ENCODE peak calls at places on chromosomes 16 and 17, in four cellular contexts. One of them, this sample, is unnamed.

GRCh38 chr17:16488572-16488997 is 3.4 kb downstream of the LRRC75A start:
- DNase-seq in transverse colon: peak; percentile 53
- DNase-seq in A549: no peak
- DNase-seq in K562: no peak
- DNase-seq in this sample: no peak

GRCh38 chr17:57114085-57114673 is 29.1 kb downstream of the AKAP1 start:
- DNase-seq in transverse colon: peak; percentile 68
- DNase-seq in A549: peak; percentile 76
- DNase-seq in K562: peak; percentile 77
- DNase-seq in this sample: peak; percentile 62

GRCh38 chr17:48330386-48330785 is 99.6 kb downstream of the SKAP1 start:
- DNase-seq in A549: no peak
- DNase-seq in transverse colon: no peak
- DNase-seq in K562: no peak
- DNase-seq in this sample: no peak

GRCh38 chr16:19876501-19877059 is 8.1 kb downstream of the GPRC5B start:
- DNase-seq in K562: no peak
- DNase-seq in transverse colon: no peak
- DNase-seq in A549: no peak
- DNase-seq in this sample: no peak

GRCh38 chr16:27239026-27239425 is 29.5 kb downstream of the NSMCE1 start:
- DNase-seq in transverse colon: no peak
- DNase-seq in A549: no peak
- DNase-seq in K562: no peak
- DNase-seq in this sample: no peak

GRCh38 chr17:14552311-14552710 is 251.4 kb downstream of the HS3ST3B1 start:
- DNase-seq in transverse colon: no peak
- DNase-seq in K562: no peak
- DNase-seq in A549: no peak
- DNase-seq in this sample: no peak

GRCh38 chr16:23254338-23254737 is 47.8 kb upstream of the SCNN1B start:
- DNase-seq in A549: no peak
- DNase-seq in transverse colon: no peak
- DNase-seq in K562: no peak
- DNase-seq in this sample: no peak

GRCh38 chr17:71110326-71110725 is 941.0 kb downstream of the KCNJ2 start:
- DNase-seq in A549: no peak
- DNase-seq in K562: no peak
- DNase-seq in transverse colon: no peak
- DNase-seq in this sample: no peak

GRCh38 chr17:43315858-43316521 is 82.2 kb upstream of the RNU2-1 start:
- DNase-seq in A549: no peak
- DNase-seq in transverse colon: no peak
- DNase-seq in K562: no peak
- DNase-seq in this sample: no peak

GRCh38 chr17:75891605-75892555 is 4.9 kb downstream of the TRIM65 start:
- DNase-seq in K562: no peak
- DNase-seq in transverse colon: no peak
- DNase-seq in A549: no peak
- DNase-seq in this sample: peak; percentile 75

GRCh38 chr17:62627219-62627903 is at the start of gene MRC2:
- DNase-seq in transverse colon: peak; percentile 35
- DNase-seq in K562: peak; percentile 76
- DNase-seq in A549: peak; percentile 86
- DNase-seq in this sample: peak; percentile 88

GRCh38 chr17:3922765-3923164 is 6.5 kb upstream of the P2RX1 start:
- DNase-seq in transverse colon: no peak
- DNase-seq in K562: no peak
- DNase-seq in A549: no peak
- DNase-seq in this sample: no peak

GRCh38 chr16:68490829-68491575 is 42.7 kb upstream of the SMPD3 start:
- DNase-seq in K562: no peak
- DNase-seq in A549: peak; percentile 62
- DNase-seq in transverse colon: peak; percentile 80
- DNase-seq in this sample: no peak

GRCh38 chr16:56988948-56989945 is at the start of gene NLRC5:
- DNase-seq in transverse colon: peak; percentile 93
- DNase-seq in K562: no peak
- DNase-seq in A549: peak; percentile 86
- DNase-seq in this sample: peak; percentile 86
- H3K27ac ChIP-seq in transverse colon: peak within 1 kb of the TSS; percentile 91
- H3K27ac ChIP-seq in K562: no peak within 1 kb of the TSS
- H3K27ac ChIP-seq in A549: peak within 1 kb of the TSS; percentile 89
- H3K27ac ChIP-seq in this sample: peak within 1 kb of the TSS; percentile 86

DNA sequence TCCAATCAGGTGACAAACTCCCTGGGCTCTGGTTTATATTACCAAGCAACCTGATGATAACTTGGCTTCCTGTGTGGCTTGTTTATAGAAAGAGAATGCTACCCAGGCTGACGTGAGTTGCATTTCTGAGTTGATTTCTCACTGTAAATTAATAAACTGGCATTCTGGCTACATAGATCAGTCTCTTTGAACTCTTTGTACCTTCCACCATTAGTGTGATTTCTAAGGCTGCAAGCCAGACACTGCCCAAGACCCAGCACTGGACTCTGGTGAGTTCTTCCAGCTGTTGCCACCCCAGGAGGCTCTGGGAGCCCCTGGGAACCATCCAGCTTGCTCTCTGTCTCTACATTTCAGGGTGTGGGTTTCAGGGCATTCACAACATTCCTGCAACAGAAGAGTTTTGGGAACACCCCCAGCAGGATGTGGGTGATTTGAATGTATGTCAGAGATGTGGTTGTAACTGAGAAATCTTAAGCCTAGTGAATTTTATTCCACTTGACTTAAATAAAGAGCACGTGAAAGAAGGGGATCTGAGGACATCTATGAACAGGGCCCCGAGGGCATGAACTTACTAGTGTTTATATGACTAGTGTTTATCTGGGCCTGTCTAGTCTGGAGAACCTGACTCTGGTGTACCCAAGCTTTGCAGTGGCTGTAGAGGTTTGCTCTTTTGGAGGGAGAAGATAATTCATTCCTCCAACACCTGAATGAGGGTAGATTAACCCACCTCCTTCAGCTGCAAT is 30.3 kb upstream of the LRRC37A start:
- DNase-seq in K562: no peak
- DNase-seq in transverse colon: no peak
- DNase-seq in A549: peak; percentile 56
- DNase-seq in this sample: no peak
- TF ChIP-seq EP300 in K562: no peak
- TF ChIP-seq EP300 in transverse colon: no peak
- TF ChIP-seq EP300 in A549: no peak
- TF ChIP-seq EP300 in this sample: no peak

GRCh38 chr17:41772218-41772585 is 14.3 kb downstream of the JUP start:
- DNase-seq in A549: no peak
- DNase-seq in K562: no peak
- DNase-seq in transverse colon: peak; percentile 90
- DNase-seq in this sample: no peak
- H3K4me1 ChIP-seq in A549: peaks cover 57% of the 10 kb centered on the region
- H3K4me1 ChIP-seq in K562: peaks cover 28% of the 10 kb centered on the region
- H3K4me1 ChIP-seq in transverse colon: peaks cover 48% of the 10 kb centered on the region
- H3K4me1 ChIP-seq in this sample: peaks cover 7% of the 10 kb centered on the region

GRCh38 chr16:88525663-88525990 is 44.6 kb upstream of the ZC3H18 start:
- DNase-seq in K562: no peak
- DNase-seq in transverse colon: no peak
- DNase-seq in A549: no peak
- DNase-seq in this sample: no peak

GRCh38 chr16:88526008-88526905 is 43.9 kb upstream of the ZC3H18 start:
- DNase-seq in K562: peak; percentile 75
- DNase-seq in A549: no peak
- DNase-seq in transverse colon: no peak
- DNase-seq in this sample: peak; percentile 58

GRCh38 chr16:88524274-88524972 is 45.8 kb upstream of the ZC3H18 start:
- DNase-seq in transverse colon: no peak
- DNase-seq in A549: no peak
- DNase-seq in K562: no peak
- DNase-seq in this sample: no peak

GRCh38 chr16:88523381-88524159 is 46.6 kb upstream of the ZC3H18 start:
- DNase-seq in K562: peak; percentile 60
- DNase-seq in transverse colon: no peak
- DNase-seq in A549: no peak
- DNase-seq in this sample: peak; percentile 69

DNA sequence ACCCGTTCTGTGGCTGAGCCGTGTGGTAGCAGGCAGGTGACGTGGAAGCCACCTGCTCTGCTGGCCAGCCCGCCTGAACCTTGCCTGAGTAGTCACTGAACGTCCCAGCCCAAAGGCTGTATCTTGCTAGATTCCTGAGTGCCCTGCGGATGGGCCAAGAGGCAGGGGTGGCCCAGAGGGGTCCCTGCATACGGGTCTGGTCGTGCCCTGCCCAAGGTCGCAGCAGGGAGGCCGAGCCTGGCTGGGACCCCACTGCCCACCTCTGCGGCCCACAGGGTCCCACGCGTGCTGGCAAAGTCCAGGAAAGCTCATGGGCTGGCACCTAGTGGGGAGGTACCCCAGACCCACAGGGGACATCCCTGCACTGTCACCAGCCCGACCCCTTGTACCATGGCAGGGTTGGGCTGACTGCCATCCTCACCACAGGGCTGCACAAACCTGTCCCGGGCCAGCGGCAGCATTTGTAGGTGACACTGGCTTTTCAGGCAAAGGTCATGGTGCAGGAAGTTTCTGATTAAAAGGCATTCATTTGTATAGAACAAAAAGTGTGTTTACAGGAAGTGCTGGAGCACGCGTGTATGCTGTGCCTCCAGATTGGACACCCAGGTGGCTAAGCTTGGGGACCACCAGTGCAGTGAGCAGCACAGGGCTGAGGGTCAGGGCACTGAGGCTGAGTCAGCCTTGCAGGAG is 45.1 kb upstream of the ZC3H18 start:
- DNase-seq in A549: no peak
- DNase-seq in transverse colon: no peak
- DNase-seq in K562: no peak
- DNase-seq in this sample: no peak
- H3K27ac ChIP-seq in A549: no peak overlapping the region
- H3K27ac ChIP-seq in transverse colon: no peak overlapping the region
- H3K27ac ChIP-seq in K562: no peak overlapping the region
- H3K27ac ChIP-seq in this sample: peak overlapping the region; percentile 32

GRCh38 chr16:12421688-12422087 is 382.0 kb downstream of the CPPED1 start:
- DNase-seq in K562: no peak
- DNase-seq in A549: no peak
- DNase-seq in transverse colon: no peak
- DNase-seq in this sample: no peak
- TF ChIP-seq EP300 in K562: no peak
- TF ChIP-seq EP300 in A549: no peak
- TF ChIP-seq EP300 in transverse colon: no peak
- TF ChIP-seq EP300 in this sample: no peak

DNA sequence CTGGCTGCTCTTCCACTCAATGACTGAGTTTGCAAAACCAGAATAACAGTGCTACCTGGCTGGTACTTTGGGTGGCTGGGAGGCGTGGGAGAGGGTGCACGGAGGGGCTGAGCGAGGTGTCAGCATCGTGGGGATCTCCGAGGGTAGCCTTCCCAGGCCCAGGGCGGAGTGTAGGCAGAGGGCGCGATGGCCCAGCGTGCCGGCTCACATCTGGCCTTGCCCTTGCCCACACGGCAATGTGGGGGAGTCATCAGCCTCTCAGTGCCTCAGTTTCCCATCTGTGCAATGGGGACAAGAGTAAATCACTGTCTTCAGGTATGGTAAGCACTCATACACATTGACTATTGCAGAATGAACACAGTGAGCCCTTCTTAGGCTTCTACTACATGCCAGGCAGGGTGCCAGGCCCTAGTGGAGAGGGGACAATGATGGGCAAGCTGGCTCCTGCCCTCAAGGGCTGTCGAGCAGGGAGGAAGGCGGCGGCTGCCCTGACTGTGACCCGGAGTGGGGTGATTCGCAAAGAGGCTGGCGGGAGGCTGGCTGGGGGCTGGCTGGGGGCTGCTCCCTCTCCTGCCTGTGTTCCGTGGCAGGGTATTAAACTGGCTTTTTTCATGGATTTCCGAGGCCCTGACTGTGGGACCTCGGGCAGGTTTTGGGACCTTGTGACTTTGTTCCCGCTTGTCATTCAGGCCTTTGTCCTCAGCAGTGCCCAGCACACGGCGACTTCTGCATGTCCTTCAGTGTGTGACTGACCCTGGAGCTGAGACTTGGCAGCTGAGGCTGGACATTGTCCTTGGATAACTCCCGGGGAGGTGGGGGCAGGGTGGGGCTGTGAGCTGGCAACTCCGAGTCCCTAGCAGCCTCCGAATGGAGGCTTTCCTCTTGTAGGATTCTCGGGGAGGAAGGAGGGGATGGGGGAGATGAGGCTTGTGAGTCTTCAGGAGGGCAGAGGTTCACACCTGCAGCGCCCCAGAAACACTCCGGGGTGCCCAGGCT is 243.1 kb downstream of the SEC14L1 start:
- DNase-seq in K562: no peak
- DNase-seq in A549: no peak
- DNase-seq in transverse colon: no peak
- DNase-seq in this sample: peak; percentile 69
- H3K4me1 ChIP-seq in K562: peaks cover 58% of the 10 kb centered on the region
- H3K4me1 ChIP-seq in A549: peaks cover 89% of the 10 kb centered on the region
- H3K4me1 ChIP-seq in transverse colon: peaks cover 60% of the 10 kb centered on the region
- H3K4me1 ChIP-seq in this sample: peaks cover 66% of the 10 kb centered on the region

GRCh38 chr16:48335961-48336360 is 49.3 kb downstream of the SIAH1 start:
- DNase-seq in A549: no peak
- DNase-seq in K562: no peak
- DNase-seq in transverse colon: no peak
- DNase-seq in this sample: no peak
- H3K27ac ChIP-seq in A549: no peak overlapping the region
- H3K27ac ChIP-seq in K562: no peak overlapping the region
- H3K27ac ChIP-seq in transverse colon: no peak overlapping the region
- H3K27ac ChIP-seq in this sample: no peak overlapping the region

This sample was measured in ovary.